ENCODE peak calls at places on chromosomes 11 and 22, in five cellular contexts. One of them, this sample, is unnamed.
A peak's percentile ranks its signal among the peaks of the same experiment; 100 is the strongest.

GRCh38 chr22:35684270-35684700 is 33.4 kb upstream of the APOL5 start:
- DNase-seq in neural progenitor cell: peak; percentile 67
- DNase-seq in left ventricle myocardium inferior: no peak
- DNase-seq in A549: peak; percentile 25
- DNase-seq in brain microvascular endothelial cell: peak; percentile 60
- DNase-seq in this sample: peak; percentile 66

GRCh38 chr11:79100093-79100704 is 340.6 kb downstream of the TENM4 start:
- DNase-seq in A549: peak; percentile 70
- DNase-seq in neural progenitor cell: peak; percentile 73
- DNase-seq in left ventricle myocardium inferior: no peak
- DNase-seq in brain microvascular endothelial cell: peak; percentile 33
- DNase-seq in this sample: peak; percentile 62

GRCh38 chr22:42172385-42173172 is 42.0 kb upstream of the CYP2D6 start:
- DNase-seq in neural progenitor cell: no peak
- DNase-seq in A549: no peak
- DNase-seq in brain microvascular endothelial cell: no peak
- DNase-seq in left ventricle myocardium inferior: no peak
- DNase-seq in this sample: peak; percentile 60

GRCh38 chr11:109390752-109391151 is 31.2 kb upstream of the C11orf87 start:
- DNase-seq in left ventricle myocardium inferior: no peak
- DNase-seq in brain microvascular endothelial cell: no peak
- DNase-seq in A549: no peak
- DNase-seq in neural progenitor cell: no peak
- DNase-seq in this sample: no peak

GRCh38 chr11:75655619-75656018 is 13.2 kb downstream of the MAP6 start:
- DNase-seq in neural progenitor cell: no peak
- DNase-seq in A549: no peak
- DNase-seq in brain microvascular endothelial cell: no peak
- DNase-seq in left ventricle myocardium inferior: no peak
- DNase-seq in this sample: no peak

GRCh38 chr11:47233989-47234668 is 14.5 kb downstream of the ACP2 start:
- DNase-seq in neural progenitor cell: peak; percentile 59
- DNase-seq in left ventricle myocardium inferior: peak; percentile 33
- DNase-seq in brain microvascular endothelial cell: peak; percentile 81
- DNase-seq in A549: peak; percentile 90
- DNase-seq in this sample: peak; percentile 79

GRCh38 chr11:57417056-57417455 is 9.9 kb downstream of the SLC43A3 start:
- DNase-seq in A549: no peak
- DNase-seq in left ventricle myocardium inferior: no peak
- DNase-seq in brain microvascular endothelial cell: no peak
- DNase-seq in neural progenitor cell: no peak
- DNase-seq in this sample: peak; percentile 70

GRCh38 chr11:111637885-111638284 is 35.6 kb downstream of the SIK2 start:
- DNase-seq in left ventricle myocardium inferior: no peak
- DNase-seq in neural progenitor cell: no peak
- DNase-seq in A549: no peak
- DNase-seq in brain microvascular endothelial cell: no peak
- DNase-seq in this sample: no peak

GRCh38 chr22:17781319-17782031 is 7.2 kb upstream of the BID start:
- DNase-seq in brain microvascular endothelial cell: peak; percentile 81
- DNase-seq in left ventricle myocardium inferior: no peak
- DNase-seq in neural progenitor cell: no peak
- DNase-seq in A549: peak; percentile 61
- DNase-seq in this sample: peak; percentile 80

GRCh38 chr11:65423516-65424199 is 1.1 kb downstream of the NEAT1 start:
- DNase-seq in brain microvascular endothelial cell: no peak
- DNase-seq in neural progenitor cell: no peak
- DNase-seq in A549: peak; percentile 57
- DNase-seq in left ventricle myocardium inferior: peak; percentile 20
- DNase-seq in this sample: peak; percentile 28

GRCh38 chr11:10327254-10327653 is 22.4 kb downstream of the ADM start:
- DNase-seq in left ventricle myocardium inferior: no peak
- DNase-seq in neural progenitor cell: no peak
- DNase-seq in A549: no peak
- DNase-seq in brain microvascular endothelial cell: peak; percentile 51
- DNase-seq in this sample: peak; percentile 79

GRCh38 chr11:2690261-2690575 is 9.6 kb downstream of the KCNQ1OT1 start:
- DNase-seq in A549: no peak
- DNase-seq in neural progenitor cell: no peak
- DNase-seq in brain microvascular endothelial cell: no peak
- DNase-seq in left ventricle myocardium inferior: no peak
- DNase-seq in this sample: no peak

GRCh38 chr11:118176400-118177134 is at the start of gene SCN2B:
- DNase-seq in A549: no peak
- DNase-seq in brain microvascular endothelial cell: no peak
- DNase-seq in left ventricle myocardium inferior: no peak
- DNase-seq in neural progenitor cell: no peak
- DNase-seq in this sample: no peak

GRCh38 chr11:36376315-36376887 is 80.3 kb downstream of the PRR5L start:
- DNase-seq in A549: peak; percentile 20
- DNase-seq in brain microvascular endothelial cell: no peak
- DNase-seq in neural progenitor cell: peak; percentile 72
- DNase-seq in left ventricle myocardium inferior: peak; percentile 26
- DNase-seq in this sample: peak; percentile 19

GRCh38 chr11:69638941-69639681 is 1.8 kb upstream of the CCND1 start:
- DNase-seq in brain microvascular endothelial cell: peak; percentile 97
- DNase-seq in neural progenitor cell: peak; percentile 98
- DNase-seq in A549: peak; percentile 98
- DNase-seq in left ventricle myocardium inferior: peak; percentile 94
- DNase-seq in this sample: peak; percentile 96

GRCh38 chr11:96177132-96177531 is 165.9 kb downstream of the MAML2 start:
- DNase-seq in left ventricle myocardium inferior: no peak
- DNase-seq in brain microvascular endothelial cell: no peak
- DNase-seq in neural progenitor cell: no peak
- DNase-seq in A549: no peak
- DNase-seq in this sample: no peak
- H3K4me3 ChIP-seq in left ventricle myocardium inferior: no peak overlapping the region
- H3K4me3 ChIP-seq in brain microvascular endothelial cell: no peak overlapping the region
- H3K4me3 ChIP-seq in neural progenitor cell: no peak overlapping the region
- H3K4me3 ChIP-seq in A549: no peak overlapping the region
- H3K4me3 ChIP-seq in this sample: no peak overlapping the region

DNA sequence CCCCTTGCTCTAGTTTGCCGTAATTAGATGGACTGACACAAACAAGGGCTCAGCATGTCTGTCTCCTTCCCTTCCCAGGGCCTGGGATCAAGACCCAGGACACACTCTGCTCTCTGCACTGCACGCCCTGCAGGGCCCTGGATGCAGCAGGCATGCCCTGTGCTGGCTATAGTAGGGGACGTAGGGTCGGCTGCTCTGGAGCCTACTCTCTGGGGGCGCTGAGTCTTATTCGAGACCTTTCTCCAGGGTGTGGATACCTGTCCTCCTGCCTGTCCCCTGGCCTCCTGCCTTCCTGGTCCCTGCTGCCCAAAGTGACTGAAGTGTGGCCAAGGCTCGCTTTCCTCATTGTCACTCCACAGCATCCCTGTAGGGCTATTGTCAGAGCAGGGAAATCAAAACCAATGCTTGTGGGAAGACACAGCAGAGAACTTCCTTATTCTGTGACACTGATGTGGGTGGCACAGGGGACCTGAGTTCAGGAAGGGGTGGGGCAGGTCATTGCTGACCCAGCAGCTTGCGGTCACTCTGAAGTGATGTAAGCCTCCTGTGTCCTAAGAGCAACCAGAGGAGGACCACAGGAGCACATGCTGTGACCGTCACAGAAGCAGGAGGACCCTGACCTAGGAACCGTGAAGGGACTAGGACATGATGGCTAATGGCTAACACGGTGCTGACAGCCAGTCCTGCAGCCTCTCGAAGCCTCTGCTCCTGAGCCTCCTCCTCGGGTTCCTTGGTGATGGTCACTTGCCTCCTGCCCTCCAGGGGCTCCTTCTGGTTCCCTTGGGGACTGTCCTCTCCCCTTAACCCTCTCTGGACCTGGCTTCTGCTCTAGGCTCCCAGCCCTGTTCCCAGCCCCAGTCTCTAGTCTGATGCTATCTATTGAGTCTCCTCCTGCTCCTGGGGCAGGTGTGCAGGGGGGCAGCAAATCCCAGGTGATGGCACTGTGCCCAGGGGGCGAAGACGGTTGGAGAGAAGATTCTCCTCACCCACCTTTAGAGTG is 10.3 kb downstream of the APOBEC3A start:
- DNase-seq in left ventricle myocardium inferior: no peak
- DNase-seq in brain microvascular endothelial cell: no peak
- DNase-seq in A549: no peak
- DNase-seq in neural progenitor cell: no peak
- DNase-seq in this sample: no peak
- TF ChIP-seq CTCF in left ventricle myocardium inferior: no peak
- TF ChIP-seq CTCF in brain microvascular endothelial cell: no peak
- TF ChIP-seq CTCF in A549: no peak
- TF ChIP-seq CTCF in neural progenitor cell: no peak
- TF ChIP-seq CTCF in this sample: no peak

GRCh38 chr22:47432683-47433082 is 670.2 kb downstream of the TBC1D22A start:
- DNase-seq in A549: no peak
- DNase-seq in neural progenitor cell: no peak
- DNase-seq in left ventricle myocardium inferior: no peak
- DNase-seq in brain microvascular endothelial cell: no peak
- DNase-seq in this sample: no peak
- H3K4me3 ChIP-seq in A549: no peak overlapping the region
- H3K4me3 ChIP-seq in neural progenitor cell: no peak overlapping the region
- H3K4me3 ChIP-seq in left ventricle myocardium inferior: no peak overlapping the region
- H3K4me3 ChIP-seq in brain microvascular endothelial cell: no peak overlapping the region
- H3K4me3 ChIP-seq in this sample: no peak overlapping the region

GRCh38 chr11:121104223-121104831 is 3.3 kb downstream of the TECTA start:
- DNase-seq in neural progenitor cell: no peak
- DNase-seq in A549: no peak
- DNase-seq in left ventricle myocardium inferior: peak; percentile 45
- DNase-seq in brain microvascular endothelial cell: no peak
- DNase-seq in this sample: no peak
- TF ChIP-seq CTCF in neural progenitor cell: peak; percentile 48
- TF ChIP-seq CTCF in A549: no peak
- TF ChIP-seq CTCF in left ventricle myocardium inferior: peak; percentile 22
- TF ChIP-seq CTCF in brain microvascular endothelial cell: no peak
- TF ChIP-seq CTCF in this sample: peak; percentile 30

DNA sequence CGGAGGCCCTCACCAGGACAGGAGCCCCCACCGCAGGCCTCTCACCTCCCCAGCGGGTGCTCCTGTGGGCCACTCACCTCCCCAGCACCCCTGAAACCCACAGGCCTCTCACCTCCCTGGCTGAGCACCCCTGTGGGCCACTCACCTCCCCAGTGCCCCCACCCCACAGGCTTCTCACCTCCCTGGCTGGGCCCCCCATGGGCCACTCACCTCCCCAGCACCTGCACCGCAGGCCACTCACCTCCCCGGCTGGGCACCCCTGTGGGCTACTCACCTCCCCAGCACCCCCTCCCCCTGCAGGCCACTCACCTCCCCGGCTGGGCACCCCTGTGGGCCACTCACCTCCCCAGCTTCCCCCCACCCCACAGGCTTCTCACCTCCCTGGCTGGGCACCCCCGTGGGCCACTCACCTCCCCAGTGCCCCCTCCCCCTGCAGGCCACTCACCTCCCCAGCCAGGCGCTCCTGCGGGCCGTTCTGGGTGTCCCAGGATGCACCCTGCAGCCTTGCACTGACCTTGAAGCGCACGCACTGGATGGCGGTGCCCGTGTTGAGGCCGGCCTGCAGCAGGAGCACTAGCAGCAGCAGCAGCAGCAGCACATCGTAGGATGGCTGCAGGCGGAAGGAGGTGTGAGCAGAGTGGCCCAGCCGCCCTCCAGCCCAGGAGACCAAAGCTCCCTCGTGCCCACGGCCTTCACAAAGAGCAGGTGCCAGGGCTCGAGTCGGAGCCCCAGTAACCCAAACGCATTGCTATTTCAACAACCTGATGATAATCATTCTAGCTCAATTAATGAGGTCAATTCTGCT is 5.7 kb upstream of the TTLL8 start:
- DNase-seq in left ventricle myocardium inferior: no peak
- DNase-seq in brain microvascular endothelial cell: no peak
- DNase-seq in A549: no peak
- DNase-seq in neural progenitor cell: no peak
- DNase-seq in this sample: no peak
- H3K4me3 ChIP-seq in left ventricle myocardium inferior: no peak overlapping the region
- H3K4me3 ChIP-seq in brain microvascular endothelial cell: no peak overlapping the region
- H3K4me3 ChIP-seq in A549: no peak overlapping the region
- H3K4me3 ChIP-seq in neural progenitor cell: no peak overlapping the region
- H3K4me3 ChIP-seq in this sample: no peak overlapping the region

GRCh38 chr22:25781801-25782200 is 39.8 kb downstream of the MYO18B start:
- DNase-seq in left ventricle myocardium inferior: no peak
- DNase-seq in brain microvascular endothelial cell: no peak
- DNase-seq in neural progenitor cell: no peak
- DNase-seq in A549: no peak
- DNase-seq in this sample: no peak
- TF ChIP-seq CTCF in left ventricle myocardium inferior: no peak
- TF ChIP-seq CTCF in brain microvascular endothelial cell: no peak
- TF ChIP-seq CTCF in neural progenitor cell: no peak
- TF ChIP-seq CTCF in A549: no peak
- TF ChIP-seq CTCF in this sample: no peak

GRCh38 chr11:120501976-120502755 is 9.4 kb upstream of the GRIK4 start:
- DNase-seq in neural progenitor cell: no peak
- DNase-seq in left ventricle myocardium inferior: no peak
- DNase-seq in A549: no peak
- DNase-seq in brain microvascular endothelial cell: no peak
- DNase-seq in this sample: no peak

GRCh38 chr11:120501440-120501839 is 10.1 kb upstream of the GRIK4 start:
- DNase-seq in neural progenitor cell: no peak
- DNase-seq in A549: no peak
- DNase-seq in brain microvascular endothelial cell: no peak
- DNase-seq in left ventricle myocardium inferior: no peak
- DNase-seq in this sample: no peak

GRCh38 chr11:120499859-120500258 is 11.7 kb upstream of the GRIK4 start:
- DNase-seq in brain microvascular endothelial cell: no peak
- DNase-seq in left ventricle myocardium inferior: no peak
- DNase-seq in neural progenitor cell: no peak
- DNase-seq in A549: no peak
- DNase-seq in this sample: no peak

GRCh38 chr11:120499088-120499487 is 12.5 kb upstream of the GRIK4 start:
- DNase-seq in A549: no peak
- DNase-seq in neural progenitor cell: no peak
- DNase-seq in brain microvascular endothelial cell: no peak
- DNase-seq in left ventricle myocardium inferior: no peak
- DNase-seq in this sample: no peak

GRCh38 chr11:120500414-120500936 is 11.1 kb upstream of the GRIK4 start:
- DNase-seq in left ventricle myocardium inferior: no peak
- DNase-seq in neural progenitor cell: peak; percentile 29
- DNase-seq in A549: no peak
- DNase-seq in brain microvascular endothelial cell: no peak
- DNase-seq in this sample: peak; percentile 54
- H3K4me3 ChIP-seq in left ventricle myocardium inferior: no peak overlapping the region
- H3K4me3 ChIP-seq in neural progenitor cell: no peak overlapping the region
- H3K4me3 ChIP-seq in A549: no peak overlapping the region
- H3K4me3 ChIP-seq in brain microvascular endothelial cell: no peak overlapping the region
- H3K4me3 ChIP-seq in this sample: no peak overlapping the region

DNA sequence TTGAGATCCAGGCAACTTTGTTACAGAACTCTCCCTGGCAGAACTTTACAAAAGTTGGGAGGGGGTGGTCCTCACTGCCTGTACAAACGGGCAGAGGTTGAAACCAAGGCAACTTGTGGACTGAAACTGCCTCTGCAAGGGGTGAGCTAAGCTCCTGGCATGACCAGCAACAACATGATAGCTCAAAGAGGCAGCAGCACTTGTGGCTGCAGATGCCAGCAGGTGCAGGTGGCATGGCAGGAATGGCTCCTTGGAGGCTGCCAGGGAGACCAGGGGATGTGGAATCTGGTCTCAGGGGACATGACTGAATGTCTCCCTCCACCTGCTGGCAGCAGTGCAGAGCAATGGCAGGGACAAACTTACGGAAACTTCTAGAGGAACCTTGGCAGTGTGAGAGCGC is 38.8 kb upstream of the PHF21A start:
- DNase-seq in neural progenitor cell: no peak
- DNase-seq in left ventricle myocardium inferior: no peak
- DNase-seq in A549: peak; percentile 25
- DNase-seq in brain microvascular endothelial cell: no peak
- DNase-seq in this sample: no peak
- TF ChIP-seq CTCF in neural progenitor cell: peak; percentile 13
- TF ChIP-seq CTCF in left ventricle myocardium inferior: no peak
- TF ChIP-seq CTCF in A549: no peak
- TF ChIP-seq CTCF in brain microvascular endothelial cell: no peak
- TF ChIP-seq CTCF in this sample: no peak

This sample was measured in fibroblast of mammary gland.